ENCODE peak calls at places on chromosomes 1 and 21, in four cellular contexts. One of them, this sample, is unnamed.

GRCh38 chr1:171754381-171754705 is 12.5 kb upstream of the VAMP4 start:
- DNase-seq in NCI-H1694: peak
- DNase-seq in stimulated activated naive CD8-positive, alpha-beta T cell treated with anti-CD3 and anti-CD28 coated beads, Interleukin-15, amount 100 ng/mL, for 72 hours: no peak
- DNase-seq in stimulated activated CD4-positive, alpha-beta T cell treated with anti-CD3 and anti-CD28 coated beads, Interleukin-1b, Interleukin-23, amount 100 ng/mL, for 4 hours: no peak
- DNase-seq in this sample: peak

GRCh38 chr1:181062800-181063428 is 25.6 kb upstream of the IER5 start:
- DNase-seq in NCI-H1694: no peak
- DNase-seq in stimulated activated CD4-positive, alpha-beta T cell treated with anti-CD3 and anti-CD28 coated beads, Interleukin-1b, Interleukin-23, amount 100 ng/mL, for 4 hours: peak
- DNase-seq in stimulated activated naive CD8-positive, alpha-beta T cell treated with anti-CD3 and anti-CD28 coated beads, Interleukin-15, amount 100 ng/mL, for 72 hours: peak
- DNase-seq in this sample: no peak

GRCh38 chr1:211183924-211184323 is 50.0 kb upstream of the KCNH1 start:
- DNase-seq in stimulated activated CD4-positive, alpha-beta T cell treated with anti-CD3 and anti-CD28 coated beads, Interleukin-1b, Interleukin-23, amount 100 ng/mL, for 4 hours: no peak
- DNase-seq in NCI-H1694: no peak
- DNase-seq in stimulated activated naive CD8-positive, alpha-beta T cell treated with anti-CD3 and anti-CD28 coated beads, Interleukin-15, amount 100 ng/mL, for 72 hours: no peak
- DNase-seq in this sample: no peak

GRCh38 chr21:45253633-45254556 is 33.8 kb downstream of the POFUT2 start:
- DNase-seq in NCI-H1694: no peak
- DNase-seq in stimulated activated naive CD8-positive, alpha-beta T cell treated with anti-CD3 and anti-CD28 coated beads, Interleukin-15, amount 100 ng/mL, for 72 hours: no peak
- DNase-seq in stimulated activated CD4-positive, alpha-beta T cell treated with anti-CD3 and anti-CD28 coated beads, Interleukin-1b, Interleukin-23, amount 100 ng/mL, for 4 hours: no peak
- DNase-seq in this sample: no peak

GRCh38 chr1:218813247-218813646 is 360.4 kb upstream of the LYPLAL1 start:
- DNase-seq in NCI-H1694: no peak
- DNase-seq in stimulated activated CD4-positive, alpha-beta T cell treated with anti-CD3 and anti-CD28 coated beads, Interleukin-1b, Interleukin-23, amount 100 ng/mL, for 4 hours: no peak
- DNase-seq in stimulated activated naive CD8-positive, alpha-beta T cell treated with anti-CD3 and anti-CD28 coated beads, Interleukin-15, amount 100 ng/mL, for 72 hours: no peak
- DNase-seq in this sample: peak

GRCh38 chr21:31837613-31838390 is 35.0 kb upstream of the HUNK start:
- DNase-seq in stimulated activated CD4-positive, alpha-beta T cell treated with anti-CD3 and anti-CD28 coated beads, Interleukin-1b, Interleukin-23, amount 100 ng/mL, for 4 hours: no peak
- DNase-seq in NCI-H1694: no peak
- DNase-seq in stimulated activated naive CD8-positive, alpha-beta T cell treated with anti-CD3 and anti-CD28 coated beads, Interleukin-15, amount 100 ng/mL, for 72 hours: no peak
- DNase-seq in this sample: no peak

GRCh38 chr1:26387447-26387846 is 14.9 kb upstream of the ZNF683 start:
- DNase-seq in stimulated activated naive CD8-positive, alpha-beta T cell treated with anti-CD3 and anti-CD28 coated beads, Interleukin-15, amount 100 ng/mL, for 72 hours: no peak
- DNase-seq in stimulated activated CD4-positive, alpha-beta T cell treated with anti-CD3 and anti-CD28 coated beads, Interleukin-1b, Interleukin-23, amount 100 ng/mL, for 4 hours: no peak
- DNase-seq in NCI-H1694: no peak
- DNase-seq in this sample: peak

GRCh38 chr1:78070758-78071157 is 25.0 kb downstream of the GIPC2 start:
- DNase-seq in stimulated activated naive CD8-positive, alpha-beta T cell treated with anti-CD3 and anti-CD28 coated beads, Interleukin-15, amount 100 ng/mL, for 72 hours: no peak
- DNase-seq in stimulated activated CD4-positive, alpha-beta T cell treated with anti-CD3 and anti-CD28 coated beads, Interleukin-1b, Interleukin-23, amount 100 ng/mL, for 4 hours: no peak
- DNase-seq in NCI-H1694: no peak
- DNase-seq in this sample: peak

GRCh38 chr21:34202553-34203332 is 129.4 kb downstream of the MRPS6 start:
- DNase-seq in stimulated activated naive CD8-positive, alpha-beta T cell treated with anti-CD3 and anti-CD28 coated beads, Interleukin-15, amount 100 ng/mL, for 72 hours: no peak
- DNase-seq in NCI-H1694: no peak
- DNase-seq in stimulated activated CD4-positive, alpha-beta T cell treated with anti-CD3 and anti-CD28 coated beads, Interleukin-1b, Interleukin-23, amount 100 ng/mL, for 4 hours: no peak
- DNase-seq in this sample: peak

GRCh38 chr1:108947871-108948525 is 15.3 kb downstream of the CLCC1 start:
- DNase-seq in stimulated activated naive CD8-positive, alpha-beta T cell treated with anti-CD3 and anti-CD28 coated beads, Interleukin-15, amount 100 ng/mL, for 72 hours: no peak
- DNase-seq in stimulated activated CD4-positive, alpha-beta T cell treated with anti-CD3 and anti-CD28 coated beads, Interleukin-1b, Interleukin-23, amount 100 ng/mL, for 4 hours: no peak
- DNase-seq in NCI-H1694: no peak
- DNase-seq in this sample: peak

GRCh38 chr1:33337994-33338494 is 17.1 kb upstream of the A3GALT2 start:
- DNase-seq in stimulated activated CD4-positive, alpha-beta T cell treated with anti-CD3 and anti-CD28 coated beads, Interleukin-1b, Interleukin-23, amount 100 ng/mL, for 4 hours: no peak
- DNase-seq in NCI-H1694: peak
- DNase-seq in stimulated activated naive CD8-positive, alpha-beta T cell treated with anti-CD3 and anti-CD28 coated beads, Interleukin-15, amount 100 ng/mL, for 72 hours: no peak
- DNase-seq in this sample: no peak

GRCh38 chr1:46407636-46408035 is 13.5 kb downstream of the FAAH start:
- DNase-seq in stimulated activated CD4-positive, alpha-beta T cell treated with anti-CD3 and anti-CD28 coated beads, Interleukin-1b, Interleukin-23, amount 100 ng/mL, for 4 hours: no peak
- DNase-seq in NCI-H1694: no peak
- DNase-seq in stimulated activated naive CD8-positive, alpha-beta T cell treated with anti-CD3 and anti-CD28 coated beads, Interleukin-15, amount 100 ng/mL, for 72 hours: no peak
- DNase-seq in this sample: no peak

GRCh38 chr21:28561772-28562171 is 430.9 kb downstream of the LTN1 start:
- DNase-seq in stimulated activated naive CD8-positive, alpha-beta T cell treated with anti-CD3 and anti-CD28 coated beads, Interleukin-15, amount 100 ng/mL, for 72 hours: no peak
- DNase-seq in stimulated activated CD4-positive, alpha-beta T cell treated with anti-CD3 and anti-CD28 coated beads, Interleukin-1b, Interleukin-23, amount 100 ng/mL, for 4 hours: no peak
- DNase-seq in NCI-H1694: no peak
- DNase-seq in this sample: no peak

GRCh38 chr1:15799928-15800835 is 7.3 kb downstream of the UQCRHL start:
- DNase-seq in stimulated activated CD4-positive, alpha-beta T cell treated with anti-CD3 and anti-CD28 coated beads, Interleukin-1b, Interleukin-23, amount 100 ng/mL, for 4 hours: no peak
- DNase-seq in stimulated activated naive CD8-positive, alpha-beta T cell treated with anti-CD3 and anti-CD28 coated beads, Interleukin-15, amount 100 ng/mL, for 72 hours: no peak
- DNase-seq in NCI-H1694: no peak
- DNase-seq in this sample: peak

GRCh38 chr1:228393811-228394570 is 12.6 kb downstream of the TRIM11 start:
- DNase-seq in NCI-H1694: no peak
- DNase-seq in stimulated activated naive CD8-positive, alpha-beta T cell treated with anti-CD3 and anti-CD28 coated beads, Interleukin-15, amount 100 ng/mL, for 72 hours: no peak
- DNase-seq in stimulated activated CD4-positive, alpha-beta T cell treated with anti-CD3 and anti-CD28 coated beads, Interleukin-1b, Interleukin-23, amount 100 ng/mL, for 4 hours: no peak
- DNase-seq in this sample: no peak

GRCh38 chr1:16067933-16068332 is 5.5 kb downstream of the FAM131C start:
- DNase-seq in stimulated activated CD4-positive, alpha-beta T cell treated with anti-CD3 and anti-CD28 coated beads, Interleukin-1b, Interleukin-23, amount 100 ng/mL, for 4 hours: no peak
- DNase-seq in stimulated activated naive CD8-positive, alpha-beta T cell treated with anti-CD3 and anti-CD28 coated beads, Interleukin-15, amount 100 ng/mL, for 72 hours: no peak
- DNase-seq in NCI-H1694: no peak
- DNase-seq in this sample: no peak

GRCh38 chr1:86247553-86248279 is 91.1 kb upstream of the COL24A1 start:
- DNase-seq in NCI-H1694: no peak
- DNase-seq in stimulated activated naive CD8-positive, alpha-beta T cell treated with anti-CD3 and anti-CD28 coated beads, Interleukin-15, amount 100 ng/mL, for 72 hours: no peak
- DNase-seq in stimulated activated CD4-positive, alpha-beta T cell treated with anti-CD3 and anti-CD28 coated beads, Interleukin-1b, Interleukin-23, amount 100 ng/mL, for 4 hours: no peak
- DNase-seq in this sample: peak

GRCh38 chr1:32273389-32274208 is 18.3 kb upstream of the HDAC1 start:
- DNase-seq in stimulated activated CD4-positive, alpha-beta T cell treated with anti-CD3 and anti-CD28 coated beads, Interleukin-1b, Interleukin-23, amount 100 ng/mL, for 4 hours: peak
- DNase-seq in stimulated activated naive CD8-positive, alpha-beta T cell treated with anti-CD3 and anti-CD28 coated beads, Interleukin-15, amount 100 ng/mL, for 72 hours: peak
- DNase-seq in NCI-H1694: no peak
- DNase-seq in this sample: peak

GRCh38 chr1:228445867-228446584 is 29.4 kb upstream of the TRIM17 start:
- DNase-seq in stimulated activated naive CD8-positive, alpha-beta T cell treated with anti-CD3 and anti-CD28 coated beads, Interleukin-15, amount 100 ng/mL, for 72 hours: peak
- DNase-seq in stimulated activated CD4-positive, alpha-beta T cell treated with anti-CD3 and anti-CD28 coated beads, Interleukin-1b, Interleukin-23, amount 100 ng/mL, for 4 hours: no peak
- DNase-seq in NCI-H1694: no peak
- DNase-seq in this sample: peak

GRCh38 chr21:35578831-35579470 is 481.4 kb downstream of the SETD4 start:
- DNase-seq in stimulated activated naive CD8-positive, alpha-beta T cell treated with anti-CD3 and anti-CD28 coated beads, Interleukin-15, amount 100 ng/mL, for 72 hours: no peak
- DNase-seq in NCI-H1694: no peak
- DNase-seq in stimulated activated CD4-positive, alpha-beta T cell treated with anti-CD3 and anti-CD28 coated beads, Interleukin-1b, Interleukin-23, amount 100 ng/mL, for 4 hours: no peak
- DNase-seq in this sample: no peak

GRCh38 chr1:192702212-192702993 is 66.5 kb downstream of the RGS13 start:
- DNase-seq in stimulated activated naive CD8-positive, alpha-beta T cell treated with anti-CD3 and anti-CD28 coated beads, Interleukin-15, amount 100 ng/mL, for 72 hours: no peak
- DNase-seq in NCI-H1694: no peak
- DNase-seq in stimulated activated CD4-positive, alpha-beta T cell treated with anti-CD3 and anti-CD28 coated beads, Interleukin-1b, Interleukin-23, amount 100 ng/mL, for 4 hours: no peak
- DNase-seq in this sample: peak

GRCh38 chr1:8814870-8815269 is 2.6 kb downstream of the RERE start:
- DNase-seq in stimulated activated CD4-positive, alpha-beta T cell treated with anti-CD3 and anti-CD28 coated beads, Interleukin-1b, Interleukin-23, amount 100 ng/mL, for 4 hours: no peak
- DNase-seq in stimulated activated naive CD8-positive, alpha-beta T cell treated with anti-CD3 and anti-CD28 coated beads, Interleukin-15, amount 100 ng/mL, for 72 hours: no peak
- DNase-seq in NCI-H1694: no peak
- DNase-seq in this sample: peak

GRCh38 chr1:48203287-48203900 is 19.1 kb upstream of the SLC5A9 start:
- DNase-seq in NCI-H1694: peak
- DNase-seq in stimulated activated CD4-positive, alpha-beta T cell treated with anti-CD3 and anti-CD28 coated beads, Interleukin-1b, Interleukin-23, amount 100 ng/mL, for 4 hours: no peak
- DNase-seq in stimulated activated naive CD8-positive, alpha-beta T cell treated with anti-CD3 and anti-CD28 coated beads, Interleukin-15, amount 100 ng/mL, for 72 hours: no peak
- DNase-seq in this sample: peak

GRCh38 chr1:56821462-56821797 is 2.2 kb upstream of the FYB2 start:
- DNase-seq in stimulated activated naive CD8-positive, alpha-beta T cell treated with anti-CD3 and anti-CD28 coated beads, Interleukin-15, amount 100 ng/mL, for 72 hours: no peak
- DNase-seq in stimulated activated CD4-positive, alpha-beta T cell treated with anti-CD3 and anti-CD28 coated beads, Interleukin-1b, Interleukin-23, amount 100 ng/mL, for 4 hours: no peak
- DNase-seq in NCI-H1694: no peak
- DNase-seq in this sample: peak

GRCh38 chr1:35560256-35561225 is 2.9 kb downstream of the NCDN start:
- DNase-seq in stimulated activated CD4-positive, alpha-beta T cell treated with anti-CD3 and anti-CD28 coated beads, Interleukin-1b, Interleukin-23, amount 100 ng/mL, for 4 hours: no peak
- DNase-seq in NCI-H1694: peak
- DNase-seq in stimulated activated naive CD8-positive, alpha-beta T cell treated with anti-CD3 and anti-CD28 coated beads, Interleukin-15, amount 100 ng/mL, for 72 hours: no peak
- DNase-seq in this sample: no peak

GRCh38 chr1:218430802-218431201 is 85.7 kb downstream of the TGFB2 start:
- DNase-seq in stimulated activated naive CD8-positive, alpha-beta T cell treated with anti-CD3 and anti-CD28 coated beads, Interleukin-15, amount 100 ng/mL, for 72 hours: no peak
- DNase-seq in NCI-H1694: no peak
- DNase-seq in stimulated activated CD4-positive, alpha-beta T cell treated with anti-CD3 and anti-CD28 coated beads, Interleukin-1b, Interleukin-23, amount 100 ng/mL, for 4 hours: no peak
- DNase-seq in this sample: no peak

GRCh38 chr1:101235241-101235695 is 1.6 kb upstream of the S1PR1 start:
- DNase-seq in stimulated activated naive CD8-positive, alpha-beta T cell treated with anti-CD3 and anti-CD28 coated beads, Interleukin-15, amount 100 ng/mL, for 72 hours: no peak
- DNase-seq in NCI-H1694: no peak
- DNase-seq in stimulated activated CD4-positive, alpha-beta T cell treated with anti-CD3 and anti-CD28 coated beads, Interleukin-1b, Interleukin-23, amount 100 ng/mL, for 4 hours: no peak
- DNase-seq in this sample: no peak

GRCh38 chr1:241837901-241838300 is 10.1 kb upstream of the EXO1 start:
- DNase-seq in stimulated activated naive CD8-positive, alpha-beta T cell treated with anti-CD3 and anti-CD28 coated beads, Interleukin-15, amount 100 ng/mL, for 72 hours: no peak
- DNase-seq in NCI-H1694: no peak
- DNase-seq in stimulated activated CD4-positive, alpha-beta T cell treated with anti-CD3 and anti-CD28 coated beads, Interleukin-1b, Interleukin-23, amount 100 ng/mL, for 4 hours: no peak
- DNase-seq in this sample: peak

This sample was measured in kidney tubule cell.